ENCODE peak calls at places on chromosomes 1 and 21, in ten cellular contexts. H is epithelial cell of esophagus; S is T-helper 2 cell; X is cardiac muscle cell; B is RWPE1; V is body of pancreas; T is NCI-H1930; A is ELF-1; O is lung microvascular endothelial cell; P is effector memory CD8-positive, alpha-beta T cell. G is an unnamed sample.

GRCh38 chr1:6454856-6455751 is 10.9 kb downstream of the TNFRSF25 start:
- DNase-seq in H (peak), S (no peak), X (no peak), B (no peak), V (no peak), T (no peak), A (peak), O (peak), P (no peak), G (peak)

GRCh38 chr1:7223334-7224080 is 438.3 kb downstream of the CAMTA1 start:
- DNase-seq in H (peak), S (no peak), X (no peak), B (peak), V (no peak), T (no peak), A (no peak), O (no peak), P (no peak), G (no peak)

GRCh38 chr1:48082271-48082925 is 85.2 kb upstream of the TRABD2B start:
- DNase-seq in H (no peak), S (no peak), X (no peak), B (no peak), V (no peak), T (no peak), A (no peak), O (peak), P (no peak), G (no peak)

GRCh38 chr21:33268736-33269441 is 2.7 kb downstream of the IL10RB start:
- DNase-seq in H (peak), S (peak), X (no peak), B (peak), V (peak), T (peak), A (no peak), O (no peak), P (no peak), G (peak)

GRCh38 chr1:78673120-78673519 is 23.5 kb downstream of the IFI44 start:
- DNase-seq in H (peak), S (no peak), X (peak), B (no peak), V (peak), T (no peak), A (peak), O (no peak), P (no peak), G (no peak)

GRCh38 chr21:33265664-33266049 is 510 bp upstream of the IL10RB start:
- DNase-seq in H (peak), S (no peak), X (no peak), B (no peak), V (peak), T (no peak), A (peak), O (no peak), P (no peak), G (no peak)

GRCh38 chr1:109954180-109954579 is 30.4 kb upstream of the AHCYL1 start:
- DNase-seq in H (no peak), S (no peak), X (peak), B (no peak), V (no peak), T (no peak), A (peak), O (no peak), P (no peak), G (no peak)

GRCh38 chr1:165905853-165906252 is 78.4 kb downstream of the UCK2 start:
- DNase-seq in H (no peak), S (no peak), X (no peak), B (no peak), V (no peak), T (no peak), A (no peak), O (no peak), P (no peak), G (no peak)

GRCh38 chr1:213067366-213067765 is 16.3 kb downstream of the RPS6KC1 start:
- DNase-seq in H (no peak), S (no peak), X (no peak), B (no peak), V (no peak), T (no peak), A (no peak), O (no peak), P (no peak), G (no peak)

GRCh38 chr1:145871994-145872411 is 13.1 kb upstream of the PIAS3 start:
- DNase-seq in H (no peak), S (no peak), X (peak), B (no peak), V (no peak), T (no peak), A (peak), O (no peak), P (peak), G (peak)

GRCh38 chr1:30384286-30385245 is 338.8 kb downstream of the MATN1 start:
- DNase-seq in H (no peak), S (no peak), X (no peak), B (no peak), V (no peak), T (no peak), A (no peak), O (no peak), P (no peak), G (no peak)